ENCODE peak calls at places on chromosome 14, in eight cellular contexts. B, M, U, P, R, Z, Q and I are unnamed samples.

GRCh38 chr14:94143239-94143638 is 13.8 kb upstream of the IFI27L2 start:
- DNase-seq in B (no peak), M (no peak), U (no peak), P (no peak), R (no peak), Z (no peak), Q (peak), I (no peak)

GRCh38 chr14:65301862-65302539 is 110.5 kb upstream of the FUT8 start:
- DNase-seq in B (no peak), M (no peak), U (no peak), P (peak), R (no peak), Z (no peak), Q (peak), I (no peak)

GRCh38 chr14:99041820-99042174 is 230.2 kb downstream of the BCL11B start:
- DNase-seq in B (no peak), M (no peak), U (no peak), P (no peak), R (no peak), Z (no peak), Q (peak), I (no peak)

GRCh38 chr14:74571441-74571841 is 40.6 kb downstream of the LTBP2 start:
- DNase-seq in B (peak), M (no peak), U (no peak), P (no peak), R (peak), Z (no peak), Q (no peak), I (no peak)

GRCh38 chr14:21309956-21310355 is 30.1 kb downstream of the RPGRIP1 start:
- DNase-seq in B (no peak), M (no peak), U (no peak), P (no peak), R (no peak), Z (no peak), Q (no peak), I (no peak)

GRCh38 chr14:58738189-58738836 is 100.6 kb downstream of the DACT1 start:
- DNase-seq in B (peak), M (no peak), U (no peak), P (no peak), R (peak), Z (peak), Q (no peak), I (no peak)

GRCh38 chr14:44833376-44833775 is 128.4 kb downstream of the KLHL28 start:
- DNase-seq in B (peak), M (no peak), U (no peak), P (no peak), R (peak), Z (peak), Q (no peak), I (no peak)

GRCh38 chr14:49623387-49623786 is 2.8 kb downstream of the MGAT2 start:
- DNase-seq in B (no peak), M (no peak), U (no peak), P (no peak), R (no peak), Z (no peak), Q (no peak), I (no peak)

GRCh38 chr14:95260537-95261440 is 58.9 kb downstream of the CLMN start:
- DNase-seq in B (peak), M (no peak), U (no peak), P (no peak), R (peak), Z (no peak), Q (no peak), I (no peak)

GRCh38 chr14:92575061-92575772 is 61.6 kb downstream of the RIN3 start:
- DNase-seq in B (no peak), M (no peak), U (no peak), P (no peak), R (no peak), Z (no peak), Q (no peak), I (no peak)

GRCh38 chr14:88232783-88233182 is 90.3 kb downstream of the KCNK10 start:
- DNase-seq in B (no peak), M (no peak), U (peak), P (no peak), R (no peak), Z (no peak), Q (no peak), I (no peak)

GRCh38 chr14:101504096-101504948 is 57.0 kb upstream of the DIO3 start:
- DNase-seq in B (no peak), M (no peak), U (no peak), P (no peak), R (no peak), Z (no peak), Q (peak), I (no peak)

GRCh38 chr14:92960706-92961566 is 38.0 kb downstream of the CHGA start:
- DNase-seq in B (peak), M (no peak), U (no peak), P (no peak), R (peak), Z (peak), Q (no peak), I (no peak)

GRCh38 chr14:24741871-24742270 is 107.9 kb upstream of the GZMB start:
- DNase-seq in B (peak), M (no peak), U (no peak), P (no peak), R (peak), Z (peak), Q (no peak), I (no peak)

GRCh38 chr14:48616941-48617340 is 941.5 kb upstream of the MDGA2 start:
- DNase-seq in B (no peak), M (no peak), U (no peak), P (no peak), R (no peak), Z (no peak), Q (no peak), I (no peak)

GRCh38 chr14:55136868-55137785 is 8.1 kb downstream of the LGALS3 start:
- DNase-seq in B (peak), M (peak), U (peak), P (no peak), R (peak), Z (peak), Q (no peak), I (no peak)

GRCh38 chr14:55136241-55136640 is 7.2 kb downstream of the LGALS3 start:
- DNase-seq in B (peak), M (no peak), U (no peak), P (no peak), R (peak), Z (peak), Q (no peak), I (no peak)

GRCh38 chr14:55131782-55132181 is 2.7 kb downstream of the LGALS3 start:
- DNase-seq in B (peak), M (no peak), U (no peak), P (no peak), R (no peak), Z (no peak), Q (no peak), I (no peak)

GRCh38 chr14:55130194-55130550 is 1.1 kb downstream of the LGALS3 start:
- DNase-seq in B (peak), M (no peak), U (no peak), P (no peak), R (peak), Z (peak), Q (peak), I (no peak)

DNA sequence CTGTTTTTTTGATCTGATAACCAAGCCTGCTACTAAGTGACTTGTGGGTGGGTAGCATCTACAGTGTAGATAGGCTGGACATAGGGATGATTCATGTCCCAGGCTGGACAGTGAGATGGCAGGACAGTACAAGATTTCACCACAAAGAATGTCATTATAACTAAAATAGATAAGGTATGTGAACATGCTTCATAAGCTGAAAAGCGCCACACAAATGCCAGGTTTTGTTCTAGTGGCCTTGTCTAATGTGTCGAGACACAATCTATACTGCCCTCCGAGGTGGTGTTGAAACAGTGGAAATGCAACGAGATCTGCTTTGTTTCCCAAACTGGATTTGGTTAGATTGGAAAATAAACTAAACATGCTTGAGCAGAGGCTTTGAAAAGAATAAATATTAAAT is 4.4 kb downstream of the LGALS3 start:
- DNase-seq in B (peak), M (no peak), U (no peak), P (no peak), R (no peak), Z (peak), Q (no peak), I (no peak)
- TF ChIP-seq CTCF in B (peak), M (no peak), U (no peak), P (no peak), R (no peak), Z (peak), Q (peak), I (no peak)

GRCh38 chr14:32998433-32998832 is 59.8 kb downstream of the NPAS3 start:
- DNase-seq in B (peak), M (no peak), U (no peak), P (no peak), R (peak), Z (peak), Q (no peak), I (no peak)
- TF ChIP-seq CTCF in B (peak), M (no peak), U (peak), P (peak), R (peak), Z (peak), Q (peak), I (peak)

GRCh38 chr14:26917086-26917485 is 319.3 kb upstream of the NOVA1 start:
- DNase-seq in B (peak), M (no peak), U (no peak), P (no peak), R (peak), Z (peak), Q (no peak), I (peak)
- TF ChIP-seq CTCF in B (peak), M (no peak), U (peak), P (no peak), R (peak), Z (peak), Q (peak), I (peak)

DNA sequence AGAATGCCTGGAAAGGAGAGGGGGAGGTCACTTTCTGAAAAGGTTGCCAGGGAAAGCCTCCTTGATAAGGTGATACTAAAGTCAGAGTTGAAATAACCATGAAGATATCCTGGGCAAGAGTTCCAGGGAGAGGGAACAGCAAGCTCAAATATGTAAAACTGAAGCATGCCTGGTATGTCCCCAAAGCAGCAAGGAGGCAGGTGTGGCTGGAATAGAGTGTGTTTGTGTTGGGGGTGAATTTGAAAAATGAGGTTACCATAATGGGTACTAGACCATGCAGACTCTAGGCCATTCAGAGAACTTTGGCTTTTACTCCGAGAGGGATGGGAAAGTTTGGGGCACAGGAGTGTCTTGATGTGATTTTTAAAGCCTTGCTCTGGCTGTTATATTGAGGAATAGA is 66.7 kb upstream of the PTCSC3 start:
- DNase-seq in B (no peak), M (no peak), U (no peak), P (no peak), R (no peak), Z (no peak), Q (peak), I (no peak)
- TF ChIP-seq CTCF in B (no peak), M (no peak), U (no peak), P (no peak), R (no peak), Z (no peak), Q (no peak), I (no peak)